ENCODE peak calls at places on chromosome 5, in eight cellular contexts. B, W, H, S, A, F, Q and U are unnamed samples.

GRCh38 chr5:142820447-142820846 is 50.3 kb downstream of the ARHGAP26 start:
- DNase-seq in A (no peak), B (no peak), S (no peak), F (no peak), Q (no peak), W (no peak), H (no peak), U (no peak)

GRCh38 chr5:168552146-168552545 is 23.0 kb downstream of the FBLL1 start:
- DNase-seq in W (no peak), A (no peak), H (no peak), F (no peak), S (no peak), Q (no peak), B (peak; percentile 53), U (peak; percentile 28)

GRCh38 chr5:7209583-7210139 is 186.3 kb upstream of the ADCY2 start:
- DNase-seq in W (no peak), B (no peak), F (no peak), Q (no peak), A (no peak), S (peak; percentile 51), H (no peak), U (no peak)

GRCh38 chr5:73664796-73665195 is 38.8 kb downstream of the ARHGEF28 start:
- DNase-seq in A (no peak), F (no peak), H (no peak), B (no peak), W (no peak), S (no peak), Q (no peak), U (no peak)

GRCh38 chr5:99879791-99880511 is 655.2 kb upstream of the FAM174A start:
- DNase-seq in F (no peak), A (no peak), Q (no peak), H (no peak), B (no peak), W (no peak), S (no peak), U (no peak)

GRCh38 chr5:33816791-33817190 is 75.0 kb downstream of the ADAMTS12 start:
- DNase-seq in S (no peak), A (no peak), Q (no peak), B (no peak), H (no peak), F (no peak), W (no peak), U (no peak)

GRCh38 chr5:1291611-1292080 is 3.2 kb downstream of the TERT start:
- DNase-seq in B (no peak), F (no peak), W (no peak), S (peak; percentile 22), Q (no peak), A (no peak), H (no peak), U (no peak)

GRCh38 chr5:168295574-168296201 is 4.2 kb downstream of the WWC1 start:
- DNase-seq in A (peak; percentile 68), H (no peak), F (peak; percentile 58), B (no peak), Q (no peak), S (no peak), W (peak; percentile 89), U (peak; percentile 91)

GRCh38 chr5:143699121-143699520 is 112.8 kb upstream of the HMHB1 start:
- DNase-seq in B (no peak), F (no peak), H (no peak), W (no peak), A (no peak), S (no peak), Q (no peak), U (no peak)

GRCh38 chr5:170832241-170832640 is 29.6 kb upstream of the RANBP17 start:
- DNase-seq in Q (no peak), A (no peak), H (no peak), F (no peak), W (peak; percentile 24), S (no peak), B (no peak), U (no peak)

GRCh38 chr5:5421149-5421960 is 1.1 kb upstream of the ICE1 start:
- DNase-seq in F (no peak), H (peak; percentile 34), B (no peak), W (no peak), Q (no peak), A (no peak), S (no peak), U (no peak)

GRCh38 chr5:129766798-129767197 is 18.9 kb downstream of the MINAR2 start:
- DNase-seq in A (no peak), B (no peak), F (no peak), Q (no peak), W (no peak), S (no peak), H (no peak), U (no peak)

GRCh38 chr5:126615286-126615685 is 14.5 kb downstream of the PHAX start:
- DNase-seq in Q (no peak), H (no peak), B (no peak), W (no peak), A (no peak), S (no peak), F (no peak), U (no peak)

GRCh38 chr5:111143910-111144309 is 51.8 kb downstream of the WDR36 start:
- DNase-seq in A (no peak), W (no peak), F (no peak), S (peak; percentile 72), H (no peak), B (peak; percentile 76), Q (no peak), U (peak; percentile 94)

GRCh38 chr5:10090074-10090473 is 159.6 kb downstream of the ATPSCKMT start:
- DNase-seq in S (no peak), A (no peak), H (no peak), Q (no peak), B (no peak), W (no peak), F (no peak), U (no peak)

GRCh38 chr5:39219433-39219832 is at the start of gene FYB1:
- DNase-seq in S (peak; percentile 77), W (no peak), Q (no peak), B (peak; percentile 31), A (no peak), H (no peak), F (peak; percentile 71), U (no peak)

GRCh38 chr5:180605554-180606214 is 14.4 kb upstream of the SCGB3A1 start:
- DNase-seq in W (peak; percentile 63), S (peak; percentile 55), Q (peak; percentile 12), H (peak; percentile 43), F (peak; percentile 69), A (peak; percentile 77), B (no peak), U (peak; percentile 37)

GRCh38 chr5:572398-573019 is 39.6 kb upstream of the CEP72 start:
- DNase-seq in B (no peak), H (no peak), Q (no peak), A (no peak), S (no peak), F (no peak), W (no peak), U (no peak)

GRCh38 chr5:61455179-61456006 is 123.3 kb downstream of the ZSWIM6 start:
- DNase-seq in H (no peak), W (peak; percentile 29), A (no peak), B (no peak), Q (no peak), F (no peak), S (no peak), U (no peak)

GRCh38 chr5:61450170-61450815 is 118.2 kb downstream of the ZSWIM6 start:
- DNase-seq in Q (no peak), S (peak; percentile 42), A (peak; percentile 82), B (no peak), F (no peak), H (no peak), W (no peak), U (peak; percentile 65)

GRCh38 chr5:61450880-61451279 is 118.8 kb downstream of the ZSWIM6 start:
- DNase-seq in Q (no peak), F (no peak), S (peak; percentile 52), H (no peak), B (peak; percentile 18), A (peak; percentile 57), W (no peak), U (peak; percentile 81)

GRCh38 chr5:61447780-61448495 is 115.9 kb downstream of the ZSWIM6 start:
- DNase-seq in Q (no peak), A (no peak), W (no peak), S (no peak), F (no peak), H (no peak), B (no peak), U (no peak)

GRCh38 chr5:61449756-61450155 is 117.7 kb downstream of the ZSWIM6 start:
- DNase-seq in S (no peak), F (no peak), Q (no peak), A (peak; percentile 24), B (no peak), H (no peak), W (no peak), U (no peak)
- H3K4me3 ChIP-seq in S (no peak overlapping the region), F (no peak overlapping the region), Q (no peak overlapping the region), A (no peak overlapping the region), B (no peak overlapping the region), H (no peak overlapping the region), W (no peak overlapping the region), U (no peak overlapping the region)

DNA sequence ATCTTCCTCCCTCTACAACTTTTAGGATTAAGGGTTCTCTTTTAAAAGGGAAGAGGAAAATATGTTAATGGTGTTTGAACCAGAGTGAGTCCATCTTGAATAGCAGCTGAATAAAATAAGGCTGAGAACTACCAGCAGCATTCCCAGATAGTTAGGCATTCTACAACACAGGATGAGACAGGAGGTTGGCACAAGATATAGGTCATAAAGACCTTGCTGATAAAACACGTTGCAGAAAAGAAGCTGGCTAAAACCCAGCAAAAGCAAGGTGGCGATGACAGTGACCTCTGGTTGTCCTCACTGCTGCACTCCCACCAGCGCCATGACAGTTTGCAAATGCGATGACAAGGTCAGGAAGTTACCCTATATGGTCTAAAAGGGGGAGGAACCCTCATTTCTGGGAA is 77.8 kb downstream of the PLK2 start:
- DNase-seq in Q (no peak), F (no peak), W (no peak), A (no peak), H (no peak), S (no peak), B (peak; percentile 12), U (no peak)
- H3K9me3 ChIP-seq in Q (no peaks in the 10 kb centered on the region), F (no peaks in the 10 kb centered on the region), W (peaks cover 9% of the 10 kb centered on the region), A (peaks cover 15% of the 10 kb centered on the region), H (peaks cover 13% of the 10 kb centered on the region), S (no peaks in the 10 kb centered on the region), B (peaks cover 4% of the 10 kb centered on the region), U (peaks cover 15% of the 10 kb centered on the region)

GRCh38 chr5:88660947-88661869 is 221.8 kb downstream of the MEF2C start:
- DNase-seq in B (no peak), F (no peak), S (peak; percentile 74), A (peak; percentile 84), W (peak; percentile 97), Q (no peak), H (no peak), U (peak; percentile 100)
- H3K4me3 ChIP-seq in B (peak overlapping the region; percentile 45), F (peak overlapping the region; percentile 36), S (peak overlapping the region; percentile 50), A (peak overlapping the region; percentile 43), W (peak overlapping the region; percentile 58), Q (peak overlapping the region; percentile 11), H (peak overlapping the region; percentile 28), U (peak overlapping the region; percentile 57)

GRCh38 chr5:132594170-132594569 is 37.4 kb downstream of the RAD50 start:
- DNase-seq in S (no peak), B (no peak), Q (no peak), W (no peak), H (no peak), F (no peak), A (no peak), U (no peak)

GRCh38 chr5:132591140-132591539 is 34.4 kb downstream of the RAD50 start:
- DNase-seq in W (no peak), A (peak; percentile 18), F (no peak), H (no peak), S (no peak), Q (no peak), B (no peak), U (no peak)

GRCh38 chr5:132592521-132592920 is 35.7 kb downstream of the RAD50 start:
- DNase-seq in F (no peak), S (no peak), B (no peak), A (no peak), W (peak; percentile 2), H (no peak), Q (no peak), U (no peak)

GRCh38 chr5:132595624-132596023 is 38.8 kb downstream of the RAD50 start:
- DNase-seq in F (no peak), W (no peak), S (no peak), B (no peak), Q (no peak), H (no peak), A (no peak), U (no peak)
- H3K9me3 ChIP-seq in F (no peaks in the 10 kb centered on the region), W (no peaks in the 10 kb centered on the region), S (no peaks in the 10 kb centered on the region), B (no peaks in the 10 kb centered on the region), Q (no peaks in the 10 kb centered on the region), H (no peaks in the 10 kb centered on the region), A (no peaks in the 10 kb centered on the region), U (no peaks in the 10 kb centered on the region)